ENCODE peak calls at places on chromosome 2, in five cellular contexts. K is activated CD4-positive, alpha-beta T cell treated with anti-CD3 and anti-CD28 coated beads, Interleukin-2, amount 10 ng/mL, durations not matched to agents 7 days and 5 days; J is nucleus accumbens; P is esophagus squamous epithelium; T is HAP-1. A is an unnamed sample.
A peak's percentile ranks its signal among the peaks of the same experiment; 100 is the strongest.

GRCh38 chr2:157628532-157629415 is at the start of gene ACVR1C:
- DNase-seq in K (peak; percentile 68), P (no peak), T (peak; percentile 82), J (peak; percentile 49), A (peak; percentile 81)

GRCh38 chr2:20350105-20350712 is 435 bp downstream of the PUM2 start:
- DNase-seq in P (no peak), J (peak; percentile 83), K (peak; percentile 52), T (peak; percentile 75), A (peak; percentile 61)

GRCh38 chr2:98757904-98758421 is 27.0 kb upstream of the MGAT4A start:
- DNase-seq in K (peak; percentile 75), P (peak; percentile 55), T (no peak), J (no peak), A (peak; percentile 75)

GRCh38 chr2:101843048-101843447 is 145.5 kb downstream of the MAP4K4 start:
- DNase-seq in T (no peak), K (no peak), J (no peak), P (no peak), A (no peak)

GRCh38 chr2:198918331-198918730 is 539.4 kb downstream of the SATB2 start:
- DNase-seq in K (no peak), J (no peak), P (no peak), T (no peak), A (no peak)

GRCh38 chr2:223251656-223252229 is 199.8 kb downstream of the KCNE4 start:
- DNase-seq in T (no peak), K (no peak), P (no peak), J (no peak), A (no peak)

GRCh38 chr2:211469660-211470059 is 913.3 kb downstream of the CPS1 start:
- DNase-seq in P (no peak), K (no peak), T (no peak), J (no peak), A (no peak)

GRCh38 chr2:70664525-70664924 is 103.5 kb downstream of the ADD2 start:
- DNase-seq in K (peak; percentile 47), J (no peak), P (no peak), T (no peak), A (no peak)

GRCh38 chr2:151733781-151734672 is at the start of gene NEB:
- DNase-seq in K (no peak), T (no peak), P (no peak), J (no peak), A (no peak)

GRCh38 chr2:9008951-9009664 is 5.6 kb upstream of the MBOAT2 start:
- DNase-seq in J (no peak), P (no peak), K (no peak), T (no peak), A (peak; percentile 41)

GRCh38 chr2:11705063-11705462 is 35.1 kb upstream of the NTSR2 start:
- DNase-seq in T (no peak), P (no peak), K (no peak), J (no peak), A (no peak)

GRCh38 chr2:241814571-241815476 is 5.8 kb downstream of the NEU4 start:
- DNase-seq in T (peak; percentile 7), P (no peak), K (no peak), J (no peak), A (no peak)

GRCh38 chr2:182280128-182280527 is 146.7 kb downstream of the PDE1A start:
- DNase-seq in J (no peak), K (no peak), T (no peak), P (no peak), A (no peak)

GRCh38 chr2:195307751-195308150 is 349.3 kb upstream of the SLC39A10 start:
- DNase-seq in J (no peak), T (no peak), K (no peak), P (no peak), A (no peak)

GRCh38 chr2:161250864-161251436 is 57.3 kb upstream of the PSMD14 start:
- DNase-seq in J (no peak), K (peak; percentile 33), T (peak; percentile 42), P (no peak), A (no peak)

GRCh38 chr2:222545821-222546540 is 109.9 kb downstream of the FARSB start:
- DNase-seq in P (no peak), T (no peak), K (no peak), J (no peak), A (no peak)

GRCh38 chr2:163877316-163877715 is 141.5 kb upstream of the FIGN start:
- DNase-seq in K (no peak), T (peak; percentile 9), J (no peak), P (no peak), A (no peak)

GRCh38 chr2:236943841-236944513 is 141.7 kb upstream of the COPS8 start:
- DNase-seq in T (no peak), P (no peak), K (no peak), J (no peak), A (no peak)

GRCh38 chr2:44559108-44559507 is 197.4 kb downstream of the CAMKMT start:
- DNase-seq in P (no peak), K (no peak), J (no peak), T (no peak), A (no peak)

A was measured in globus pallidus.